ENCODE peak calls at places on chromosome 14, in eight cellular contexts. N, J, O, G, E, C, Y and L are unnamed samples.

GRCh38 chr14:38553586-38553985 is 297.7 kb upstream of the CLEC14A start:
- DNase-seq in N (no peak), J (no peak), O (no peak), G (no peak), E (no peak), C (no peak), Y (no peak), L (no peak)

GRCh38 chr14:95465358-95465757 is 51.1 kb downstream of the SYNE3 start:
- DNase-seq in N (no peak), J (no peak), O (no peak), G (no peak), E (no peak), C (no peak), Y (no peak), L (no peak)

GRCh38 chr14:76584271-76584702 is 177.0 kb upstream of the VASH1 start:
- DNase-seq in N (no peak), J (no peak), O (no peak), G (peak; percentile 46), E (no peak), C (peak; percentile 21), Y (peak; percentile 76), L (peak; percentile 44)

GRCh38 chr14:76011959-76012802 is 26.6 kb downstream of the IFT43 start:
- DNase-seq in N (no peak), J (no peak), O (no peak), G (no peak), E (no peak), C (peak; percentile 28), Y (no peak), L (no peak)

GRCh38 chr14:63243646-63244045 is 39.4 kb downstream of the RHOJ start:
- DNase-seq in N (no peak), J (no peak), O (no peak), G (no peak), E (no peak), C (no peak), Y (no peak), L (no peak)

GRCh38 chr14:102280376-102280962 is 24.5 kb downstream of the MOK start:
- DNase-seq in N (no peak), J (peak; percentile 68), O (no peak), G (no peak), E (no peak), C (no peak), Y (no peak), L (no peak)

GRCh38 chr14:95683793-95684192 is 2.4 kb upstream of the TCL1B start:
- DNase-seq in N (no peak), J (peak; percentile 25), O (peak; percentile 29), G (no peak), E (peak; percentile 19), C (peak; percentile 69), Y (peak; percentile 62), L (no peak)

GRCh38 chr14:104214819-104215218 is 76.4 kb downstream of the KIF26A start:
- DNase-seq in N (no peak), J (no peak), O (no peak), G (no peak), E (no peak), C (no peak), Y (no peak), L (no peak)

GRCh38 chr14:72739446-72740405 is 154.2 kb downstream of the DPF3 start:
- DNase-seq in N (no peak), J (no peak), O (no peak), G (no peak), E (no peak), C (peak; percentile 13), Y (no peak), L (no peak)

GRCh38 chr14:24813819-24814259 is 179.8 kb upstream of the GZMB start:
- DNase-seq in N (no peak), J (no peak), O (peak; percentile 72), G (no peak), E (no peak), C (no peak), Y (peak; percentile 19), L (no peak)

GRCh38 chr14:54669759-54670630 is 103.1 kb downstream of the SAMD4A start:
- DNase-seq in N (peak; percentile 60), J (no peak), O (no peak), G (peak; percentile 74), E (peak; percentile 2), C (no peak), Y (no peak), L (no peak)

GRCh38 chr14:88541324-88541723 is 13.5 kb downstream of the PTPN21 start:
- DNase-seq in N (no peak), J (no peak), O (no peak), G (no peak), E (no peak), C (no peak), Y (no peak), L (no peak)

GRCh38 chr14:20657216-20658211 is 16.0 kb upstream of the OR6S1 start:
- DNase-seq in N (no peak), J (peak; percentile 83), O (no peak), G (no peak), E (no peak), C (no peak), Y (no peak), L (no peak)

GRCh38 chr14:94750371-94750770 is 19.5 kb downstream of the GSC start:
- DNase-seq in N (no peak), J (no peak), O (no peak), G (no peak), E (no peak), C (no peak), Y (no peak), L (no peak)

GRCh38 chr14:22536853-22537338 is 52.1 kb downstream of the DAD1 start:
- DNase-seq in N (peak; percentile 60), J (peak; percentile 90), O (peak; percentile 57), G (peak; percentile 64), E (peak; percentile 65), C (peak; percentile 67), Y (peak; percentile 31), L (peak; percentile 73)

GRCh38 chr14:103594265-103594664 is 31.5 kb downstream of the COA8 start:
- DNase-seq in N (no peak), J (no peak), O (no peak), G (peak; percentile 67), E (no peak), C (no peak), Y (peak; percentile 58), L (no peak)

GRCh38 chr14:21894003-21894897 is 220.6 kb upstream of the OR4E1 start:
- DNase-seq in N (no peak), J (no peak), O (peak; percentile 8), G (no peak), E (no peak), C (no peak), Y (peak; percentile 5), L (no peak)

GRCh38 chr14:30585204-30585603 is 26.2 kb downstream of the G2E3 start:
- DNase-seq in N (no peak), J (no peak), O (no peak), G (no peak), E (no peak), C (no peak), Y (no peak), L (no peak)

GRCh38 chr14:32332415-32333116 is 3.5 kb downstream of the AKAP6 start:
- DNase-seq in N (no peak), J (no peak), O (peak; percentile 24), G (no peak), E (no peak), C (no peak), Y (no peak), L (no peak)

GRCh38 chr14:55706893-55707292 is 126.9 kb downstream of the KTN1 start:
- DNase-seq in N (no peak), J (no peak), O (no peak), G (no peak), E (no peak), C (no peak), Y (no peak), L (no peak)

GRCh38 chr14:98194821-98195220 is 1077.2 kb downstream of the BCL11B start:
- DNase-seq in N (no peak), J (no peak), O (no peak), G (no peak), E (no peak), C (no peak), Y (no peak), L (no peak)
- H3K9me3 ChIP-seq in N (no peaks in the 10 kb centered on the region), J (no peaks in the 10 kb centered on the region), O (no peaks in the 10 kb centered on the region), G (no peaks in the 10 kb centered on the region), E (no peaks in the 10 kb centered on the region), C (no peaks in the 10 kb centered on the region), Y (no peaks in the 10 kb centered on the region), L (no peaks in the 10 kb centered on the region)

GRCh38 chr14:90808759-90809529 is 7.3 kb downstream of the TTC7B start:
- DNase-seq in N (peak; percentile 28), J (no peak), O (no peak), G (no peak), E (no peak), C (no peak), Y (no peak), L (no peak)
- H3K27ac ChIP-seq in N (peak overlapping the region; percentile 52), J (no peak overlapping the region), O (no peak overlapping the region), G (no peak overlapping the region), E (no peak overlapping the region), C (no peak overlapping the region), Y (no peak overlapping the region), L (peak overlapping the region; percentile 49)

DNA sequence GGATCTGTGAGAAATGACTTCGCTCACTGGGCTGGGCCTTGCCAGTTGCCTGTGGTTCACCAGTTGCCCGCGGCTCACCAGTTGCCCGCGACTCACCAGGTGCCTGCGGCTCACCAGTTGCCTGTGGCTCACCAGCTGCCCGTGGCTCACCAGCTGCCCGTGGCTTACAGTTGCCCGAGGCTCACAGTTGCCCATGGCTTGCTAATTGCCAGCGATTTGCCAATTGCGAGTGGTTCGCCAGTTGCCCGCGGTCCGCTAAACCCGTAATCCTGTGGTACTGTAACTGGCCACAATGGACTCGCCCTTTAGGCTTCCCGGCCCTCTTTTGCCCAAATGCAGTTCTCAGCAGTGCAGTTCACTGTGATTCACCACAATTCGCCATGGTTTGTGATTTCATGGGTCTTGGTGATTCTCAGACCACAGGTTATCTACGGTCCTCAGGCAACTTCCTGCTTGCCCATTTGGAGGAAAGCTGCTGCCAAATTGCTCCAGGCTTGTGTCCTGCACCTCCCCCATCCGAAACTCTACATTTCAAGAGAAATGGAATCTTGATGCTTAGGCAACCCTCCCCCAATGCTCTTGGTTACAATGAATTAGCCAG is 15.0 kb upstream of the MEG3 start:
- DNase-seq in N (no peak), J (no peak), O (no peak), G (no peak), E (no peak), C (no peak), Y (no peak), L (peak; percentile 16)
- H3K9me3 ChIP-seq in N (no peaks in the 10 kb centered on the region), J (peaks cover 46% of the 10 kb centered on the region), O (no peaks in the 10 kb centered on the region), G (no peaks in the 10 kb centered on the region), E (no peaks in the 10 kb centered on the region), C (no peaks in the 10 kb centered on the region), Y (no peaks in the 10 kb centered on the region), L (no peaks in the 10 kb centered on the region)

GRCh38 chr14:34364201-34364600 is 97.8 kb downstream of the SPTSSA start:
- DNase-seq in N (no peak), J (no peak), O (no peak), G (no peak), E (no peak), C (no peak), Y (no peak), L (no peak)

GRCh38 chr14:34365309-34365915 is 96.6 kb downstream of the SPTSSA start:
- DNase-seq in N (no peak), J (no peak), O (no peak), G (no peak), E (no peak), C (no peak), Y (no peak), L (no peak)

GRCh38 chr14:34372766-34373165 is 89.3 kb downstream of the SPTSSA start:
- DNase-seq in N (no peak), J (no peak), O (no peak), G (no peak), E (no peak), C (no peak), Y (no peak), L (no peak)

GRCh38 chr14:34368971-34369665 is 92.9 kb downstream of the SPTSSA start:
- DNase-seq in N (no peak), J (no peak), O (no peak), G (no peak), E (no peak), C (no peak), Y (no peak), L (no peak)

GRCh38 chr14:34368115-34368970 is 93.7 kb downstream of the SPTSSA start:
- DNase-seq in N (no peak), J (no peak), O (peak; percentile 78), G (no peak), E (no peak), C (no peak), Y (no peak), L (no peak)
- H3K27ac ChIP-seq in N (no peak overlapping the region), J (peak overlapping the region; percentile 92), O (no peak overlapping the region), G (no peak overlapping the region), E (no peak overlapping the region), C (peak overlapping the region; percentile 39), Y (peak overlapping the region; percentile 48), L (peak overlapping the region; percentile 64)